ENCODE peak calls at places on chromosomes 2 and 18, in five cellular contexts. X is psoas muscle, F is HFF-Myc, S is mammary epithelial cell, H is heart left ventricle. E is an unnamed sample.

GRCh38 chr2:219727771-219728429 is 100.5 kb downstream of the SLC4A3 start:
- DNase-seq in X (peak; percentile 28), F (no peak), S (no peak), H (no peak), E (no peak)

GRCh38 chr18:45155526-45155925 is 459.8 kb upstream of the SLC14A2 start:
- DNase-seq in X (no peak), F (no peak), S (peak; percentile 74), H (no peak), E (no peak)

GRCh38 chr2:667332-668000 is 9.7 kb downstream of the TMEM18 start:
- DNase-seq in X (no peak), F (peak; percentile 56), S (peak; percentile 59), H (no peak), E (peak; percentile 55)

GRCh38 chr2:5437375-5437774 is 254.8 kb upstream of the SOX11 start:
- DNase-seq in X (no peak), F (no peak), S (no peak), H (no peak), E (no peak)

GRCh38 chr2:23614701-23615100 is 229.7 kb downstream of the KLHL29 start:
- DNase-seq in X (no peak), F (no peak), S (no peak), H (no peak), E (no peak)

GRCh38 chr2:31688282-31688681 is 107.5 kb upstream of the SRD5A2 start:
- DNase-seq in X (no peak), F (no peak), S (no peak), H (no peak), E (no peak)

GRCh38 chr2:193219413-193219812 is 1024.7 kb upstream of the TMEFF2 start:
- DNase-seq in X (no peak), F (no peak), S (no peak), H (no peak), E (no peak)

GRCh38 chr18:2981212-2981728 is 31.7 kb downstream of the LPIN2 start:
- DNase-seq in X (no peak), F (peak; percentile 92), S (peak; percentile 69), H (no peak), E (peak; percentile 28)

GRCh38 chr2:220466251-220466691 is 838.8 kb downstream of the SLC4A3 start:
- DNase-seq in X (no peak), F (no peak), S (no peak), H (no peak), E (peak; percentile 51)

GRCh38 chr18:50806208-50806616 is 13.6 kb downstream of the MRO start:
- DNase-seq in X (no peak), F (no peak), S (no peak), H (peak; percentile 16), E (no peak)

GRCh38 chr2:25042321-25043240 is 705 bp downstream of the EFR3B start:
- DNase-seq in X (peak; percentile 42), F (no peak), S (no peak), H (peak; percentile 24), E (no peak)

GRCh38 chr2:19835818-19836281 is 65.9 kb downstream of the TTC32 start:
- DNase-seq in X (peak; percentile 28), F (no peak), S (no peak), H (no peak), E (peak; percentile 54)

GRCh38 chr2:64243081-64244048 is 99.1 kb upstream of the PELI1 start:
- DNase-seq in X (no peak), F (no peak), S (peak; percentile 59), H (no peak), E (no peak)

GRCh38 chr2:237432484-237433092 is 18.6 kb upstream of the COL6A3 start:
- DNase-seq in X (no peak), F (no peak), S (peak; percentile 99), H (no peak), E (no peak)

GRCh38 chr2:34936089-34936488 is 1337.0 kb upstream of the FAM98A start:
- DNase-seq in X (no peak), F (no peak), S (no peak), H (no peak), E (no peak)

GRCh38 chr2:162256621-162257020 is 13.4 kb upstream of the FAP start:
- DNase-seq in X (no peak), F (no peak), S (peak; percentile 36), H (no peak), E (no peak)

GRCh38 chr2:10931710-10932255 is 20.0 kb downstream of the KCNF1 start:
- DNase-seq in X (peak; percentile 77), F (no peak), S (peak; percentile 14), H (no peak), E (peak; percentile 93)

GRCh38 chr2:27164960-27165763 is 16.4 kb downstream of the TCF23 start:
- DNase-seq in X (no peak), F (no peak), S (no peak), H (no peak), E (no peak)

GRCh38 chr18:22559414-22560282 is 141.9 kb upstream of the CTAGE1 start:
- DNase-seq in X (peak; percentile 65), F (no peak), S (peak; percentile 29), H (peak; percentile 76), E (no peak)
- TF ChIP-seq CTCF in X (no peak), F (peak; percentile 21), S (peak; percentile 44), H (no peak), E (peak; percentile 41)

GRCh38 chr2:45191972-45192371 is 182.7 kb upstream of the SIX2 start:
- DNase-seq in X (peak; percentile 61), F (no peak), S (no peak), H (no peak), E (no peak)
- H3K4me3 ChIP-seq in X (no peak overlapping the region), F (no peak overlapping the region), S (no peak overlapping the region), H (no peak overlapping the region), E (no peak overlapping the region)

DNA sequence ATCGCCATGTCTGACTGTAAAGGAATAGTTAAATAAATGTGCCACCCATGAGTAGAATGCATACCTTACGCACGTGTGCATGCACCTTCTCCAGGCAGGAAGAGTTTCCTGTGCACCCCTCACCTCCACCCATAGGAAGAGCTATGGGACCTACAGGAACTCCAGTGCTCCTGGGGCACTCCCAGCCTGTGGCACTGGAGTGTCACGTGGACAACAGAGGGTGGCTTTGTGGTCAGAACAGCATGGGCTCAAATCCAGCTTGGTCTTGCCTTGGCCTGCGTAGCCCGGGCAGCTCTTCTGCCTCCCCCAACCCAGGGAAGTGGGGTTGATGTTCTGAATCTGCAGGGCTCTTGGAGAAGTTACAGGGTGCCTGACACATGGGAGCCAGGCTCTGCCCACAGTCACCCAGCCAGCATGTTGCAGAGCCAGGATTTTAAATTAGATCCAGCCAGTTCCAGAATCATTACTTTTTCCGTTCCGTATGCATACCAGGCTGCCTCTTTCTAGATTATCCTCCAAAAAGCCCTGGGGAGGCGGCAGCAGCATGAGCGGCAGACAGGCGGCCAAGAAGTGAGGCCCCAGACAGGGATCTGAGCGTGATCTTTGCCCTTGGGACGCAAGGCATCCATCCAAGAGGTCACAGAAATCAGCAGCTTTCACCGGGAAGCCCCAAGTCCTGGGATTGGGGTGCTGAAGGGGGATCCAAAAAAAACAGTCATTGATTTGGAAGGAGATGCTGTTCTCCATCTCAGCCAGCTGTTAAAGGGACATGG is 266.0 kb downstream of the ANAPC1 start:
- DNase-seq in X (peak; percentile 50), F (no peak), S (no peak), H (peak; percentile 28), E (no peak)
- TF ChIP-seq CTCF in X (no peak), F (no peak), S (peak; percentile 11), H (no peak), E (no peak)

GRCh38 chr18:41396211-41396610 is 558.8 kb upstream of the PIK3C3 start:
- DNase-seq in X (no peak), F (no peak), S (no peak), H (no peak), E (no peak)

GRCh38 chr18:41389936-41390667 is 564.9 kb upstream of the PIK3C3 start:
- DNase-seq in X (no peak), F (no peak), S (no peak), H (no peak), E (no peak)

GRCh38 chr18:41396861-41397260 is 558.2 kb upstream of the PIK3C3 start:
- DNase-seq in X (no peak), F (no peak), S (peak; percentile 45), H (no peak), E (no peak)

GRCh38 chr18:41395695-41396094 is 559.3 kb upstream of the PIK3C3 start:
- DNase-seq in X (no peak), F (no peak), S (peak; percentile 34), H (no peak), E (no peak)

DNA sequence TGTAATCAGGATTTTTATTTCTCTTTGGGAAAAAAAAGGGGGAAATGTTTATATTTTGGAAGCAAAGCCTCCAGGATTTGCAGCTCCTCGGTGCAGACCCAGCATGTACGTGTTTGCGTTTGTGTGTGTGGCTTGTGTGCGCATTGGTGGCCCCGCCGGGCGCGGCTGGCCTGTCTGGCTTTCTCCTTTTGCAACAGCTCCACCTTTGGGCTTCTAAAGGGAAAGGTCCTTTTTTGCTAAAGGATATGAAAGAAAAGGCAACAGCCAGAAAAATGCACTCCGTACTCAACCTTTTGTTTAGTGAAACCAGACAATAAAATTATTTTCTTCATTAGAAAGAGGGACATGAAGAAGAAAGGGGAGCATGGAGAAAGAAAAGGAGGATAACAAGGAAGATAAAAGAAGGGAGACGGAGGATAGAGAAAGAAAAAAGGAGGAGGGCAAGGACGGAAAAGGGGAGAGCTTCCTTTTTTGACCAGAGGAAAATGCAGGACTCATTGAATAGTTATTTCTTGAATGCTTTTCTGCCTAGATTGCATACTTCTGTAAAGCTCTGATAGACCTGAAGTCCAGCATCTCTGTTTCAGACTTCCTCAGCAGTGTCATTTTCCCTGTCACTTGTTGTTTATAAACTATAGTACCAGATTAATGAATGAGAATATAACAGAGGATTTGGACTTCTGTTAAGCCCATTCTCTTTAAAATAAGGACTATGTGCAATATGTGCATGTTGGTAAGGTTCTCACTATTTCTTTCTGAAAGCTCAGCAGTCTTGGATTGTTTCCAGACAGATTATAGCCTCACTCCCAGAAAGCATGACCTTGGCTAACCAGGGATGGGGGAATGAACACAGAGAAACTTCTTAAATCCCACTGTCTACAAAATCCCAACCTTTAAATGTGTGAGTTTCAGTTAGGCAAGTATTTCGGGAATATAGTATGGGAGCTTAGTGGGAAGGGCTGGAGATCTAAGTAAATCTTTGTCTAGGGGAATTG is 563.1 kb upstream of the PIK3C3 start:
- DNase-seq in X (peak; percentile 12), F (no peak), S (peak; percentile 34), H (peak; percentile 7), E (peak; percentile 55)
- H3K4me3 ChIP-seq in X (no peak overlapping the region), F (no peak overlapping the region), S (peak overlapping the region; percentile 45), H (peak overlapping the region; percentile 33), E (peak overlapping the region; percentile 21)

GRCh38 chr18:64260810-64261209 is 111.9 kb upstream of the LINC00305 start:
- DNase-seq in X (no peak), F (no peak), S (no peak), H (no peak), E (no peak)

GRCh38 chr18:64254399-64255093 is 105.7 kb upstream of the LINC00305 start:
- DNase-seq in X (no peak), F (no peak), S (no peak), H (no peak), E (no peak)

GRCh38 chr18:64253900-64254299 is 105.0 kb upstream of the LINC00305 start:
- DNase-seq in X (no peak), F (no peak), S (no peak), H (no peak), E (no peak)

GRCh38 chr18:64258111-64258650 is 109.3 kb upstream of the LINC00305 start:
- DNase-seq in X (no peak), F (no peak), S (no peak), H (no peak), E (no peak)

DNA sequence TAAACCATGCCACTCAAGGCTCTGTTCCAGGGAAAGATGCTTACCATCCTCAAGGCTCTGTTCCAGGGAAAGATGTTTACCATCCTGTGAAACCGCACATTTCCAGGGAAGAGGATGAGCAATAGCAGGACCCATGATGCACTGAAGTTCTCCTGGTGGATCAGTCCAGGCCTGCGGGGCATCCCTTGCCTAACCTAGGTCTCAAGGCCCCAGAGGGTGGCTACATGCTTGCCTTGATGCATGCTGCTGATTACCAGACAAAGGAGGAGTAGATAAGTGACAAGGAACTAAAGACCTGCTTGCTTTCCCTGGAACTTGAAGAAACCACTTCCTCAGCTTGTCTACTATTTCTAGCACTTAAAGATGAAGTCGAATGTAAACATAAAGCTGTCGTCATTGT is 111.0 kb upstream of the LINC00305 start:
- DNase-seq in X (no peak), F (no peak), S (no peak), H (no peak), E (no peak)
- TF ChIP-seq CTCF in X (no peak), F (no peak), S (no peak), H (no peak), E (no peak)

E was measured in astrocyte of the cerebellum.